ENCODE peak calls at places on chromosomes 12 and 14, in five cellular contexts. One of them, this sample, is unnamed.

GRCh38 chr12:111056618-111057521 is 136.5 kb upstream of the MYL2 start:
- DNase-seq in upper lobe of right lung: no peak
- DNase-seq in ovary: no peak
- DNase-seq in left ventricle myocardium inferior: no peak
- DNase-seq in WERI-Rb-1: no peak
- DNase-seq in this sample: no peak

GRCh38 chr12:56143870-56144269 is 8.5 kb upstream of the MYL6B start:
- DNase-seq in upper lobe of right lung: no peak
- DNase-seq in ovary: no peak
- DNase-seq in left ventricle myocardium inferior: peak
- DNase-seq in WERI-Rb-1: no peak
- DNase-seq in this sample: no peak

GRCh38 chr14:70663707-70664179 is 22.0 kb downstream of the TTC9 start:
- DNase-seq in upper lobe of right lung: no peak
- DNase-seq in ovary: no peak
- DNase-seq in left ventricle myocardium inferior: no peak
- DNase-seq in WERI-Rb-1: no peak
- DNase-seq in this sample: peak

GRCh38 chr12:48996794-48997718 is 2.1 kb downstream of the DDN start:
- DNase-seq in upper lobe of right lung: peak
- DNase-seq in ovary: peak
- DNase-seq in left ventricle myocardium inferior: peak
- DNase-seq in WERI-Rb-1: peak
- DNase-seq in this sample: peak

GRCh38 chr12:53530920-53531319 is 23.6 kb upstream of the NPFF start:
- DNase-seq in upper lobe of right lung: no peak
- DNase-seq in ovary: no peak
- DNase-seq in left ventricle myocardium inferior: no peak
- DNase-seq in WERI-Rb-1: no peak
- DNase-seq in this sample: no peak

GRCh38 chr12:53601296-53601847 is 24.8 kb downstream of the ATF7 start:
- DNase-seq in upper lobe of right lung: no peak
- DNase-seq in ovary: no peak
- DNase-seq in left ventricle myocardium inferior: no peak
- DNase-seq in WERI-Rb-1: peak
- DNase-seq in this sample: no peak

GRCh38 chr14:41457393-41457792 is 149.3 kb upstream of the LRFN5 start:
- DNase-seq in upper lobe of right lung: no peak
- DNase-seq in ovary: no peak
- DNase-seq in left ventricle myocardium inferior: no peak
- DNase-seq in WERI-Rb-1: no peak
- DNase-seq in this sample: no peak

GRCh38 chr14:73386342-73386741 is 72.0 kb downstream of the NUMB start:
- DNase-seq in upper lobe of right lung: no peak
- DNase-seq in ovary: no peak
- DNase-seq in left ventricle myocardium inferior: no peak
- DNase-seq in WERI-Rb-1: no peak
- DNase-seq in this sample: no peak

GRCh38 chr14:68286667-68287066 is 467.1 kb downstream of the RAD51B start:
- DNase-seq in upper lobe of right lung: no peak
- DNase-seq in ovary: no peak
- DNase-seq in left ventricle myocardium inferior: no peak
- DNase-seq in WERI-Rb-1: no peak
- DNase-seq in this sample: no peak

GRCh38 chr14:22848391-22849164 is 12.2 kb downstream of the MMP14 start:
- DNase-seq in upper lobe of right lung: peak
- DNase-seq in ovary: peak
- DNase-seq in left ventricle myocardium inferior: peak
- DNase-seq in WERI-Rb-1: no peak
- DNase-seq in this sample: no peak

GRCh38 chr12:68521321-68521839 is 89.3 kb upstream of the RAP1B start:
- DNase-seq in upper lobe of right lung: no peak
- DNase-seq in ovary: no peak
- DNase-seq in left ventricle myocardium inferior: no peak
- DNase-seq in WERI-Rb-1: no peak
- DNase-seq in this sample: no peak

GRCh38 chr12:20695232-20695631 is at the start of gene SLCO1C1:
- DNase-seq in upper lobe of right lung: no peak
- DNase-seq in ovary: no peak
- DNase-seq in left ventricle myocardium inferior: no peak
- DNase-seq in WERI-Rb-1: no peak
- DNase-seq in this sample: no peak

GRCh38 chr12:128968668-128969067 is 115.4 kb downstream of the GLT1D1 start:
- DNase-seq in upper lobe of right lung: no peak
- DNase-seq in ovary: no peak
- DNase-seq in left ventricle myocardium inferior: no peak
- DNase-seq in WERI-Rb-1: no peak
- DNase-seq in this sample: no peak

GRCh38 chr12:124162151-124163110 is 132.5 kb upstream of the RFLNA start:
- DNase-seq in upper lobe of right lung: no peak
- DNase-seq in ovary: no peak
- DNase-seq in left ventricle myocardium inferior: no peak
- DNase-seq in WERI-Rb-1: no peak
- DNase-seq in this sample: no peak

GRCh38 chr12:64800640-64801039 is 23.8 kb upstream of the TBC1D30 start:
- DNase-seq in upper lobe of right lung: no peak
- DNase-seq in ovary: no peak
- DNase-seq in left ventricle myocardium inferior: no peak
- DNase-seq in WERI-Rb-1: no peak
- DNase-seq in this sample: no peak

GRCh38 chr12:64806173-64806572 is 18.3 kb upstream of the TBC1D30 start:
- DNase-seq in upper lobe of right lung: no peak
- DNase-seq in ovary: no peak
- DNase-seq in left ventricle myocardium inferior: no peak
- DNase-seq in WERI-Rb-1: no peak
- DNase-seq in this sample: no peak

GRCh38 chr12:64797156-64797555 is 27.3 kb upstream of the TBC1D30 start:
- DNase-seq in upper lobe of right lung: no peak
- DNase-seq in ovary: no peak
- DNase-seq in left ventricle myocardium inferior: no peak
- DNase-seq in WERI-Rb-1: no peak
- DNase-seq in this sample: no peak

GRCh38 chr12:64798165-64798564 is 26.3 kb upstream of the TBC1D30 start:
- DNase-seq in upper lobe of right lung: no peak
- DNase-seq in ovary: no peak
- DNase-seq in left ventricle myocardium inferior: no peak
- DNase-seq in WERI-Rb-1: no peak
- DNase-seq in this sample: no peak

DNA sequence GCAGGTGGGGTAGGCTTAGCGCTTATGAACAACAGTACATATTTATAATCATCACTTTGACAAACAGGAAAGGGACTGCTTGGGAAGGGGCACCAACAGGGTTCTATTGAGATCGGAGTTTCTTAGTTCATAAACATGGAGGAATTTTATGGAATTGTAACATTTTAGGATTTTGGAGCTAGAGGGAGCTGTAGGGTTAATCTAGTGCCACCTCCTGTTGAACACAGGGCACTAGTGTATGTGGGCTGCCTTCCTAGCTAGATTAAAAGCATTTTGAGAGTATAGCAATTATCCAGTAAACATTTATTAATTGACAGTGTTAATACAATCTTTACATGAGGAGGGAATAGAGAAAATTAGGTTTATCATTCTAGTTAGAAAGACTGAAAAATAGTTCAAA is 23.1 kb upstream of the TBC1D30 start:
- DNase-seq in upper lobe of right lung: no peak
- DNase-seq in ovary: no peak
- DNase-seq in left ventricle myocardium inferior: no peak
- DNase-seq in WERI-Rb-1: no peak
- DNase-seq in this sample: no peak
- TF ChIP-seq CTCF in upper lobe of right lung: no peak
- TF ChIP-seq CTCF in ovary: no peak
- TF ChIP-seq CTCF in left ventricle myocardium inferior: no peak
- TF ChIP-seq CTCF in WERI-Rb-1: peak
- TF ChIP-seq CTCF in this sample: no peak

GRCh38 chr12:400828-401227 is 616 bp upstream of the CCDC77 start:
- DNase-seq in upper lobe of right lung: no peak
- DNase-seq in ovary: no peak
- DNase-seq in left ventricle myocardium inferior: no peak
- DNase-seq in WERI-Rb-1: no peak
- DNase-seq in this sample: no peak

GRCh38 chr12:401235-402126 is at the start of gene CCDC77:
- DNase-seq in upper lobe of right lung: peak
- DNase-seq in ovary: peak
- DNase-seq in left ventricle myocardium inferior: peak
- DNase-seq in WERI-Rb-1: peak
- DNase-seq in this sample: peak

DNA sequence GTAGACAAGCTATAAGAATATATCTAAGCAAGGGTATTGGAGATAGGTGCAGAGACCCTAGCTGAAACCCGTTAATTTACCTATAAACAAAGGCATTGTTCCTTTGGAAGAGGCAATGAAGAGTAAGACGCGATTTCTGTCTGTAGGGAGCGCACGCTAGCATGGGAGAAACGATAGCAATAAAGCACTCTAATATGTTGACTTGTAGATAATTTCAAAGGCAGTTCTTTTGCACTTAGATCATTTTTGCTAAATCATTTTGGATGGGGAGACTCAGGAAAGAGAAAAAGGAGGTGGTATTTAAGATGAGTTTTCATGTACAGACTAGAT is 648 bp downstream of the CCDC77 start:
- DNase-seq in upper lobe of right lung: no peak
- DNase-seq in ovary: no peak
- DNase-seq in left ventricle myocardium inferior: no peak
- DNase-seq in WERI-Rb-1: peak
- DNase-seq in this sample: no peak
- TF ChIP-seq CTCF in upper lobe of right lung: no peak
- TF ChIP-seq CTCF in ovary: no peak
- TF ChIP-seq CTCF in left ventricle myocardium inferior: no peak
- TF ChIP-seq CTCF in WERI-Rb-1: peak
- TF ChIP-seq CTCF in this sample: no peak

GRCh38 chr12:24015771-24016170 is 66.3 kb upstream of the SOX5 start:
- DNase-seq in upper lobe of right lung: no peak
- DNase-seq in ovary: no peak
- DNase-seq in left ventricle myocardium inferior: no peak
- DNase-seq in WERI-Rb-1: no peak
- DNase-seq in this sample: no peak

GRCh38 chr12:24011927-24012326 is 62.5 kb upstream of the SOX5 start:
- DNase-seq in upper lobe of right lung: no peak
- DNase-seq in ovary: no peak
- DNase-seq in left ventricle myocardium inferior: no peak
- DNase-seq in WERI-Rb-1: no peak
- DNase-seq in this sample: no peak

GRCh38 chr12:24014240-24014639 is 64.8 kb upstream of the SOX5 start:
- DNase-seq in upper lobe of right lung: no peak
- DNase-seq in ovary: no peak
- DNase-seq in left ventricle myocardium inferior: no peak
- DNase-seq in WERI-Rb-1: no peak
- DNase-seq in this sample: no peak

GRCh38 chr12:24014853-24015590 is 65.6 kb upstream of the SOX5 start:
- DNase-seq in upper lobe of right lung: no peak
- DNase-seq in ovary: no peak
- DNase-seq in left ventricle myocardium inferior: no peak
- DNase-seq in WERI-Rb-1: no peak
- DNase-seq in this sample: no peak

GRCh38 chr12:24012528-24012927 is 63.1 kb upstream of the SOX5 start:
- DNase-seq in upper lobe of right lung: no peak
- DNase-seq in ovary: no peak
- DNase-seq in left ventricle myocardium inferior: no peak
- DNase-seq in WERI-Rb-1: no peak
- DNase-seq in this sample: no peak
- TF ChIP-seq CTCF in upper lobe of right lung: no peak
- TF ChIP-seq CTCF in ovary: no peak
- TF ChIP-seq CTCF in left ventricle myocardium inferior: peak
- TF ChIP-seq CTCF in WERI-Rb-1: peak
- TF ChIP-seq CTCF in this sample: no peak

DNA sequence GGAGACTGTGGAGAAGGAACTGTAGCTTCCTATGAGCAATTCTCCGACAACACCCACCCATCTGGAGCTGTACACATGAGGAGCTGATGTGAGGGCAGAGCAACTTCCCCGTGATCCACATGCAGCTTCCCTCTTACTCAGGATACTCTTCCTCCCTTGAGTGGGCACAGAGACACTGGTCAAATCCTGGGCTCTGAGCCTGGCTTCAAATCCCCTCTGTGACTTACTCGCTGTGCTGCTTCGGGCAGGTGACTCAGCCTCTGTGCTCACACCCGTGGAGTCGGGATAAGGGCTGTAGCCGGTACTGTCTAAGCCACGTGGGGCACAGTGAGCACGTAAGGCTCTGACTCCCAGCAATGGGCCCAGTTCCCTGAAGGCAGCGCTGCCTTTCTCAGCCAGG is 31.1 kb downstream of the ZFYVE21 start:
- DNase-seq in upper lobe of right lung: no peak
- DNase-seq in ovary: no peak
- DNase-seq in left ventricle myocardium inferior: no peak
- DNase-seq in WERI-Rb-1: no peak
- DNase-seq in this sample: no peak
- TF ChIP-seq CTCF in upper lobe of right lung: no peak
- TF ChIP-seq CTCF in ovary: no peak
- TF ChIP-seq CTCF in left ventricle myocardium inferior: no peak
- TF ChIP-seq CTCF in WERI-Rb-1: no peak
- TF ChIP-seq CTCF in this sample: no peak

DNA sequence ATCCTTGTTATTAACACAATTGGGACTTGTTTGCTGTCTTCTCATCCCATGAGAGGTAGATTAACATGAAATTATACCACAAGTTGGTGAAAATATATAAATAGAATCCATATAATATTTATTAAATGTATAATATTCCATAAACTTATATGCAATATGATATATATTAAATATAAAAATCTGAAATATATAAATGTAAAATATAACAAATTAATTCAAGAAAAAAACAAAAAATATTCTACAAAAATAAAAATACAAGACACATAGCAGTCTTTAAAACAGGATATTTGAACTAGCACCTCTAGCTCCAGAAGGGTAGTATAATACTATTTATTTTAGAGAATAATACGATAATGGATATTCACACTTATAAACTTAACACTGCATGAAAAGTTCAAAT is 603.3 kb upstream of the FLRT2 start:
- DNase-seq in upper lobe of right lung: no peak
- DNase-seq in ovary: no peak
- DNase-seq in left ventricle myocardium inferior: no peak
- DNase-seq in WERI-Rb-1: no peak
- DNase-seq in this sample: no peak
- TF ChIP-seq CTCF in upper lobe of right lung: no peak
- TF ChIP-seq CTCF in ovary: no peak
- TF ChIP-seq CTCF in left ventricle myocardium inferior: no peak
- TF ChIP-seq CTCF in WERI-Rb-1: no peak
- TF ChIP-seq CTCF in this sample: no peak

GRCh38 chr12:12561305-12562015 is 1.2 kb downstream of the DUSP16 start:
- DNase-seq in upper lobe of right lung: peak
- DNase-seq in ovary: peak
- DNase-seq in left ventricle myocardium inferior: peak
- DNase-seq in WERI-Rb-1: peak
- DNase-seq in this sample: peak
- TF ChIP-seq CTCF in upper lobe of right lung: no peak
- TF ChIP-seq CTCF in ovary: no peak
- TF ChIP-seq CTCF in left ventricle myocardium inferior: no peak
- TF ChIP-seq CTCF in WERI-Rb-1: peak
- TF ChIP-seq CTCF in this sample: no peak

GRCh38 chr12:125696044-125696443 is 630.8 kb downstream of the AACS start:
- DNase-seq in upper lobe of right lung: no peak
- DNase-seq in ovary: no peak
- DNase-seq in left ventricle myocardium inferior: no peak
- DNase-seq in WERI-Rb-1: no peak
- DNase-seq in this sample: no peak
- TF ChIP-seq CTCF in upper lobe of right lung: no peak
- TF ChIP-seq CTCF in ovary: no peak
- TF ChIP-seq CTCF in left ventricle myocardium inferior: no peak
- TF ChIP-seq CTCF in WERI-Rb-1: no peak
- TF ChIP-seq CTCF in this sample: no peak

GRCh38 chr12:117587646-117588287 is 226.3 kb upstream of the NOS1 start:
- DNase-seq in upper lobe of right lung: peak
- DNase-seq in ovary: peak
- DNase-seq in left ventricle myocardium inferior: peak
- DNase-seq in WERI-Rb-1: peak
- DNase-seq in this sample: peak
- TF ChIP-seq CTCF in upper lobe of right lung: peak
- TF ChIP-seq CTCF in ovary: no peak
- TF ChIP-seq CTCF in left ventricle myocardium inferior: peak
- TF ChIP-seq CTCF in WERI-Rb-1: peak
- TF ChIP-seq CTCF in this sample: peak

This sample was measured in glutamatergic neuron.